ENCODE peak calls at places on chromosomes 13 and 19, in seven cellular contexts. One of them, this sample, is unnamed. For H3K9me3 and H3K4me1, the result is how much of the 10 kb centered on the place peaks cover.

GRCh38 chr19:39765091-39766076 is 13.3 kb upstream of the LEUTX start:
- DNase-seq in A549: peak
- DNase-seq in trophoblast cell: peak
- DNase-seq in NT2/D1: peak
- DNase-seq in BE2C: peak
- DNase-seq in endothelial cell of umbilical vein: peak
- DNase-seq in left ventricle myocardium inferior: no peak
- DNase-seq in this sample: peak

GRCh38 chr13:19890030-19890429 is 26.6 kb upstream of the ZMYM5 start:
- DNase-seq in A549: no peak
- DNase-seq in trophoblast cell: no peak
- DNase-seq in NT2/D1: no peak
- DNase-seq in BE2C: no peak
- DNase-seq in endothelial cell of umbilical vein: no peak
- DNase-seq in left ventricle myocardium inferior: no peak
- DNase-seq in this sample: no peak

GRCh38 chr13:28392428-28392827 is 102.5 kb downstream of the FLT1 start:
- DNase-seq in A549: no peak
- DNase-seq in trophoblast cell: no peak
- DNase-seq in NT2/D1: no peak
- DNase-seq in BE2C: no peak
- DNase-seq in endothelial cell of umbilical vein: peak
- DNase-seq in left ventricle myocardium inferior: no peak
- DNase-seq in this sample: no peak

GRCh38 chr13:59166174-59166573 is 997.6 kb downstream of the DIAPH3 start:
- DNase-seq in A549: no peak
- DNase-seq in trophoblast cell: no peak
- DNase-seq in NT2/D1: no peak
- DNase-seq in BE2C: no peak
- DNase-seq in endothelial cell of umbilical vein: peak
- DNase-seq in left ventricle myocardium inferior: no peak
- DNase-seq in this sample: no peak

GRCh38 chr13:107770541-107770940 is 444.8 kb downstream of the LIG4 start:
- DNase-seq in A549: no peak
- DNase-seq in trophoblast cell: no peak
- DNase-seq in NT2/D1: no peak
- DNase-seq in BE2C: no peak
- DNase-seq in endothelial cell of umbilical vein: no peak
- DNase-seq in left ventricle myocardium inferior: no peak
- DNase-seq in this sample: peak

GRCh38 chr13:73851104-73851503 is 283.1 kb downstream of the KLF12 start:
- DNase-seq in A549: no peak
- DNase-seq in trophoblast cell: no peak
- DNase-seq in NT2/D1: no peak
- DNase-seq in BE2C: no peak
- DNase-seq in endothelial cell of umbilical vein: no peak
- DNase-seq in left ventricle myocardium inferior: no peak
- DNase-seq in this sample: no peak

GRCh38 chr19:10517760-10518443 is 655 bp upstream of the S1PR5 start:
- DNase-seq in A549: peak
- DNase-seq in trophoblast cell: no peak
- DNase-seq in NT2/D1: no peak
- DNase-seq in BE2C: peak
- DNase-seq in endothelial cell of umbilical vein: no peak
- DNase-seq in left ventricle myocardium inferior: no peak
- DNase-seq in this sample: peak

GRCh38 chr19:38869160-38869835 is 8.8 kb downstream of the RINL start:
- DNase-seq in A549: no peak
- DNase-seq in trophoblast cell: no peak
- DNase-seq in NT2/D1: no peak
- DNase-seq in BE2C: peak
- DNase-seq in endothelial cell of umbilical vein: no peak
- DNase-seq in left ventricle myocardium inferior: no peak
- DNase-seq in this sample: no peak

GRCh38 chr19:29576043-29576442 is 30.0 kb upstream of the POP4 start:
- DNase-seq in A549: no peak
- DNase-seq in trophoblast cell: no peak
- DNase-seq in NT2/D1: no peak
- DNase-seq in BE2C: no peak
- DNase-seq in endothelial cell of umbilical vein: no peak
- DNase-seq in left ventricle myocardium inferior: no peak
- DNase-seq in this sample: no peak

GRCh38 chr13:94795292-94795691 is 82.9 kb upstream of the SOX21 start:
- DNase-seq in A549: no peak
- DNase-seq in trophoblast cell: no peak
- DNase-seq in NT2/D1: no peak
- DNase-seq in BE2C: no peak
- DNase-seq in endothelial cell of umbilical vein: no peak
- DNase-seq in left ventricle myocardium inferior: no peak
- DNase-seq in this sample: no peak

GRCh38 chr13:40057228-40057627 is 401.8 kb downstream of the COG6 start:
- DNase-seq in A549: no peak
- DNase-seq in trophoblast cell: no peak
- DNase-seq in NT2/D1: no peak
- DNase-seq in BE2C: no peak
- DNase-seq in endothelial cell of umbilical vein: no peak
- DNase-seq in left ventricle myocardium inferior: no peak
- DNase-seq in this sample: no peak

GRCh38 chr13:53254495-53254894 is 225.9 kb downstream of the OLFM4 start:
- DNase-seq in A549: no peak
- DNase-seq in trophoblast cell: no peak
- DNase-seq in NT2/D1: no peak
- DNase-seq in BE2C: no peak
- DNase-seq in endothelial cell of umbilical vein: no peak
- DNase-seq in left ventricle myocardium inferior: no peak
- DNase-seq in this sample: peak

GRCh38 chr13:95137096-95137495 is 164.2 kb downstream of the ABCC4 start:
- DNase-seq in A549: no peak
- DNase-seq in trophoblast cell: no peak
- DNase-seq in NT2/D1: no peak
- DNase-seq in BE2C: no peak
- DNase-seq in endothelial cell of umbilical vein: peak
- DNase-seq in left ventricle myocardium inferior: no peak
- DNase-seq in this sample: no peak

GRCh38 chr19:10871711-10872550 is 578 bp downstream of the CARM1 start:
- DNase-seq in A549: no peak
- DNase-seq in trophoblast cell: no peak
- DNase-seq in NT2/D1: no peak
- DNase-seq in BE2C: peak
- DNase-seq in endothelial cell of umbilical vein: peak
- DNase-seq in left ventricle myocardium inferior: peak
- DNase-seq in this sample: no peak

GRCh38 chr13:73057284-73058025 is 1.4 kb upstream of the KLF5 start:
- DNase-seq in A549: no peak
- DNase-seq in trophoblast cell: no peak
- DNase-seq in NT2/D1: no peak
- DNase-seq in BE2C: no peak
- DNase-seq in endothelial cell of umbilical vein: no peak
- DNase-seq in left ventricle myocardium inferior: no peak
- DNase-seq in this sample: no peak

GRCh38 chr19:54662730-54663129 is at the start of gene LILRB4:
- DNase-seq in A549: no peak
- DNase-seq in trophoblast cell: no peak
- DNase-seq in NT2/D1: no peak
- DNase-seq in BE2C: no peak
- DNase-seq in endothelial cell of umbilical vein: no peak
- DNase-seq in left ventricle myocardium inferior: peak
- DNase-seq in this sample: no peak

GRCh38 chr19:45508931-45509691 is 1.8 kb downstream of the VASP start:
- DNase-seq in A549: peak
- DNase-seq in trophoblast cell: peak
- DNase-seq in NT2/D1: no peak
- DNase-seq in BE2C: peak
- DNase-seq in endothelial cell of umbilical vein: peak
- DNase-seq in left ventricle myocardium inferior: peak
- DNase-seq in this sample: peak

DNA sequence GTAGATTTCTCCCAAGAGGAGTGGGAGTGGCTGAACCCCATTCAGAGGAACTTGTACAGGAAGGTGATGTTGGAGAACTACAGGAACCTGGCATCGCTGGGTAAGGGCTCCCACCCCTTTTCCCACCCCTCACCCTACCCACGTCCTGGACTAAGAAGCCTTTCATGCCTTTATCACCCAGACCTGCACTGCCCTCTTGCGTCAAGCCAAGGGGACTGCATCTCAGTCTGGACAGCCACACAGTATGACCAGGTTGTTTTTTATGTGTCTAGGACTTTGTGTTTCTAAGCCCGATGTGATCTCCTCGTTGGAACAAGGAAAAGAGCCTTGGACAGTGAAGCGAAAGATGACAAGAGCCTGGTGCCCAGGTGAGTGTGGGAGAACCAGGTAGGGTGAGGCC is 8.8 kb downstream of the ZFP28 start:
- DNase-seq in A549: no peak
- DNase-seq in trophoblast cell: no peak
- DNase-seq in NT2/D1: no peak
- DNase-seq in BE2C: peak
- DNase-seq in endothelial cell of umbilical vein: no peak
- DNase-seq in left ventricle myocardium inferior: no peak
- DNase-seq in this sample: no peak
- H3K9me3 ChIP-seq in A549: half or more
- H3K9me3 ChIP-seq in trophoblast cell: under half
- H3K9me3 ChIP-seq in NT2/D1: under half
- H3K9me3 ChIP-seq in BE2C: under half
- H3K9me3 ChIP-seq in endothelial cell of umbilical vein: under half
- H3K9me3 ChIP-seq in left ventricle myocardium inferior: half or more
- H3K9me3 ChIP-seq in this sample: under half

DNA sequence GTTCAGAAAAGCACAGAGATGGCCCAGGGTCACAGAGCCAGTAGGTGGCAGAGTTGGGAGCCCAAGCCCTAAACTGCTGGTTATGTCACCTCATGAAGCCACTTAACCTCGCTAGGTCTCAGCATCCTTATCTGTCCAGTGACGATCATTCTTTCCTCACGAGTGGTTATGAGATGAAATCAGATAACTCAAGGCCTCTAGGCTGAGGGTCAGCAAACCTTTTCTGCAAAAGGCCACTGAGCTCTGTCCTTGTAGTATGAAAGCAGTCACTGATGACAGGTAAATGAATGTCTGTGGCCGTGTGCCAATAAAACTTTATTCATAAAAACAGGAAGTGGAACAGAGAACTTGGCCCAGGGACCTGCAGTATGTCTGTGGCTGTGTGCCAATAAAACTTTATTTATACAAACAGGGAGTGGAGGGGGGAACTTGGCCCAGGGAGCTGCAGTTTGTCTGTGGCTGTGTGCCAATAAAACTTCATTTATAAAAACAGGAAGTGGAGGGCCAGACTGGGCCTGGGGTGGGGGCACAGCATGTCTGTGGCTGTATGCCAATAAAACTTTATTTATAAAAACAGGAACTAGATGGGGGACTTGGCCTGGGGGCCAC is 71.2 kb downstream of the GNG7 start:
- DNase-seq in A549: no peak
- DNase-seq in trophoblast cell: no peak
- DNase-seq in NT2/D1: no peak
- DNase-seq in BE2C: no peak
- DNase-seq in endothelial cell of umbilical vein: peak
- DNase-seq in left ventricle myocardium inferior: no peak
- DNase-seq in this sample: no peak
- H3K4me1 ChIP-seq in A549: under half
- H3K4me1 ChIP-seq in trophoblast cell: under half
- H3K4me1 ChIP-seq in NT2/D1: under half
- H3K4me1 ChIP-seq in BE2C: under half
- H3K4me1 ChIP-seq in endothelial cell of umbilical vein: under half
- H3K4me1 ChIP-seq in left ventricle myocardium inferior: under half
- H3K4me1 ChIP-seq in this sample: under half

DNA sequence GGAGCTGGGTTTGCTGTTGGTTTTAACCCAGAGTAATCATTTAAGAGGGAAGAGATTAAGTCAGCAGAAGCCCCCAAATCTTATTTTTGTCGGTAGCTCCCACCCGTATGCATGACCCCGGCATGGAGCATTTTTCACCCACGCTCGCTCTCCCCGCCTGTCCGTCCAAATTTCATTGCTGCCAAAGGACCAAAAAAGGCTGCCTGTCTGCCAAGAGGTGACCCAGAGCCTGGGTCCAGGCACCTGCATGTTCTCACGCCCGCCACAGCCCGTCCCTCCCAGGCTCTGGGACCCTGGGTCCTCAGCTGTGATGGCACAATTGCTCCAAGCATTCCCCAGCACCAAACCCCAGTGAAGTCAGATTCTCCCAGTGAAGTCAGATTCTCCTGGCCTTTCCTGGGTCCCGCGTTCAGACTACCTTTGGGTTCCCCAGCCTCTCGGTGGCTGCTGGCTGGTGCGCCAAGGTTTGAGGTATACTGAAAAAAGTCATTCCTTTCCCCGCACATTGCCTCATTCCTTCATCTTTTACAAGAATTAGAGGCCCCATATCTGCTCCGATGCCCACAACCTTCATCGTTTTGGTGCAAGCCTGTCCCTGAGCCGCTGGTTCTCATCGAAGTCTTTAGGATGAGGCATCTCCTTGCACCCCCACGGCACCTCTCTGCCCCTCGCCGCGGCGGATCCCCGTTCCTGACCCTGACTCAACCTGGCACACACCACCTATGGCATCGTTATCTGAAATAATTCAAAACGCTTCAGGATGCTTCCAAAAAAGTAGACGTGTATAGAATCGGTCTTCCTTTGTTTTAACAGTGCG is 59.3 kb upstream of the F7 start:
- DNase-seq in A549: no peak
- DNase-seq in trophoblast cell: no peak
- DNase-seq in NT2/D1: no peak
- DNase-seq in BE2C: no peak
- DNase-seq in endothelial cell of umbilical vein: no peak
- DNase-seq in left ventricle myocardium inferior: no peak
- DNase-seq in this sample: no peak
- H3K9me3 ChIP-seq in A549: under half
- H3K9me3 ChIP-seq in trophoblast cell: under half
- H3K9me3 ChIP-seq in NT2/D1: under half
- H3K9me3 ChIP-seq in BE2C: under half
- H3K9me3 ChIP-seq in endothelial cell of umbilical vein: under half
- H3K9me3 ChIP-seq in left ventricle myocardium inferior: under half
- H3K9me3 ChIP-seq in this sample: under half

GRCh38 chr13:50235604-50236003 is 220.4 kb downstream of the KCNRG start:
- DNase-seq in A549: no peak
- DNase-seq in trophoblast cell: no peak
- DNase-seq in NT2/D1: no peak
- DNase-seq in BE2C: no peak
- DNase-seq in endothelial cell of umbilical vein: no peak
- DNase-seq in left ventricle myocardium inferior: no peak
- DNase-seq in this sample: no peak

GRCh38 chr13:50238922-50239321 is 223.7 kb downstream of the KCNRG start:
- DNase-seq in A549: no peak
- DNase-seq in trophoblast cell: no peak
- DNase-seq in NT2/D1: no peak
- DNase-seq in BE2C: no peak
- DNase-seq in endothelial cell of umbilical vein: no peak
- DNase-seq in left ventricle myocardium inferior: no peak
- DNase-seq in this sample: no peak

GRCh38 chr13:50241479-50241878 is 226.2 kb downstream of the KCNRG start:
- DNase-seq in A549: no peak
- DNase-seq in trophoblast cell: no peak
- DNase-seq in NT2/D1: no peak
- DNase-seq in BE2C: no peak
- DNase-seq in endothelial cell of umbilical vein: no peak
- DNase-seq in left ventricle myocardium inferior: no peak
- DNase-seq in this sample: no peak

DNA sequence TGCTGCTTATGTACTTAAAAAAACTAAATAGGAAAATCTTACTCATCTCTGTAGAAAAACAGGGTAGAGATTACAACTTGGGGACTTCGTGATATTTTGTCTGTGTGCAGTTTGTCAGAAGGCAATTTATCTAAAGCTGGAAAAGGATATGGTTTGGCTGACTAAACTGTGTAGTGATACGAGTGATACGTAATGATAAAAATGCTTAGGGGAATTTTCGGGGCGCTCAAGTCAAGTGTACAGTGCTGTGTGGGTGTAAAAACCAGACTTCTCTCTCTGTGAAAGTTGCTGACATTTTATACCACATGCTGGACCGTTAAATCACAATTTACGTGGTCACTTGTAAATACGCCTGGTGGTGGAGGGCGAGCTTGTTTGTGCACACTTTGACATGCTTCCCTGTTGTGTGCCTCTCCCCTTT is 221.7 kb downstream of the KCNRG start:
- DNase-seq in A549: no peak
- DNase-seq in trophoblast cell: no peak
- DNase-seq in NT2/D1: no peak
- DNase-seq in BE2C: no peak
- DNase-seq in endothelial cell of umbilical vein: no peak
- DNase-seq in left ventricle myocardium inferior: no peak
- DNase-seq in this sample: no peak
- H3K4me1 ChIP-seq in A549: under half
- H3K4me1 ChIP-seq in trophoblast cell: under half
- H3K4me1 ChIP-seq in NT2/D1: under half
- H3K4me1 ChIP-seq in BE2C: under half
- H3K4me1 ChIP-seq in endothelial cell of umbilical vein: under half
- H3K4me1 ChIP-seq in left ventricle myocardium inferior: under half
- H3K4me1 ChIP-seq in this sample: under half

This sample was measured in HAP-1.